ENCODE peak calls at places on chromosome 18, in five cellular contexts. R is A549; B is activated CD4-positive, alpha-beta T cell treated with anti-CD3 and anti-CD28 coated beads, Interleukin-2, amount 50 U/mL, for 1 hour; F is fibroblast of the conjunctiva; U is upper lobe of right lung. M is an unnamed sample.

GRCh38 chr18:78855188-78855587 is 124.4 kb upstream of the SALL3 start:
- DNase-seq in R (no peak), B (no peak), F (no peak), U (no peak), M (no peak)

GRCh38 chr18:3177902-3178687 is 41.7 kb downstream of the MYOM1 start:
- DNase-seq in R (no peak), B (no peak), F (no peak), U (peak), M (no peak)

GRCh38 chr18:3313685-3314084 is 51.8 kb downstream of the MYL12B start:
- DNase-seq in R (no peak), B (no peak), F (no peak), U (no peak), M (no peak)

GRCh38 chr18:50751947-50752346 is 67.9 kb downstream of the MRO start:
- DNase-seq in R (no peak), B (no peak), F (no peak), U (no peak), M (no peak)

GRCh38 chr18:23661735-23662308 is 889 bp downstream of the ANKRD29 start:
- DNase-seq in R (no peak), B (no peak), F (no peak), U (no peak), M (no peak)

GRCh38 chr18:830315-830901 is 18.4 kb upstream of the YES1 start:
- DNase-seq in R (no peak), B (peak), F (no peak), U (no peak), M (peak)

GRCh38 chr18:5095239-5095638 is 101.8 kb downstream of the AKAIN1 start:
- DNase-seq in R (no peak), B (no peak), F (no peak), U (no peak), M (no peak)

GRCh38 chr18:13164406-13164805 is 54.2 kb upstream of the LDLRAD4 start:
- DNase-seq in R (no peak), B (no peak), F (no peak), U (no peak), M (no peak)

GRCh38 chr18:35854095-35854494 is 118.4 kb upstream of the RMP24 start:
- DNase-seq in R (no peak), B (no peak), F (no peak), U (no peak), M (no peak)

GRCh38 chr18:54608008-54608642 is 17.1 kb downstream of the DYNAP start:
- DNase-seq in R (no peak), B (no peak), F (peak), U (no peak), M (peak)

GRCh38 chr18:44128365-44128764 is 552.3 kb upstream of the SETBP1 start:
- DNase-seq in R (no peak), B (no peak), F (no peak), U (no peak), M (no peak)

GRCh38 chr18:11767935-11768334 is 78.9 kb downstream of the GNAL start:
- DNase-seq in R (no peak), B (no peak), F (no peak), U (no peak), M (no peak)

GRCh38 chr18:54280206-54280550 is 10.9 kb downstream of the POLI start:
- DNase-seq in R (no peak), B (no peak), F (no peak), U (no peak), M (no peak)

GRCh38 chr18:44897445-44898215 is 216.9 kb downstream of the SETBP1 start:
- DNase-seq in R (no peak), B (no peak), F (no peak), U (no peak), M (no peak)

GRCh38 chr18:54117853-54118773 is 106.4 kb downstream of the MBD2 start:
- DNase-seq in R (no peak), B (no peak), F (peak), U (no peak), M (no peak)

M was measured in skeletal muscle cell.